ENCODE peak calls at places on chromosomes 5 and 9, in five cellular contexts. Y is HEK293T, G is GM12878, N is HepG2, Z is H1. L is an unnamed sample.

GRCh38 chr5:118044169-118044568 is 944.2 kb downstream of the DTWD2 start:
- DNase-seq in Y (no peak), G (no peak), N (no peak), Z (no peak), L (no peak)

GRCh38 chr9:70484232-70485130 is 70.0 kb upstream of the KLF9 start:
- DNase-seq in Y (peak; percentile 76), G (no peak), N (peak; percentile 59), Z (peak; percentile 5), L (peak; percentile 51)

GRCh38 chr5:178330791-178331404 is 98.3 kb upstream of the PHYKPL start:
- DNase-seq in Y (no peak), G (no peak), N (no peak), Z (no peak), L (no peak)

GRCh38 chr9:2849943-2850342 is 6.0 kb upstream of the PUM3 start:
- DNase-seq in Y (no peak), G (no peak), N (no peak), Z (no peak), L (no peak)

GRCh38 chr9:93646640-93647178 is 70.3 kb downstream of the PHF2 start:
- DNase-seq in Y (no peak), G (no peak), N (no peak), Z (no peak), L (no peak)

GRCh38 chr9:137405677-137406081 is 17.3 kb downstream of the EXD3 start:
- DNase-seq in Y (no peak), G (no peak), N (no peak), Z (no peak), L (no peak)

GRCh38 chr9:87883990-87884389 is 1.3 kb downstream of the SPATA31E1 start:
- DNase-seq in Y (peak; percentile 49), G (no peak), N (no peak), Z (no peak), L (peak; percentile 44)

GRCh38 chr5:16782227-16782626 is 153.9 kb downstream of the MYO10 start:
- DNase-seq in Y (no peak), G (no peak), N (no peak), Z (no peak), L (no peak)

GRCh38 chr5:170263906-170264305 is 31.1 kb downstream of the C5orf58 start:
- DNase-seq in Y (no peak), G (no peak), N (no peak), Z (no peak), L (no peak)

GRCh38 chr9:16879416-16879815 is 8.9 kb upstream of the BNC2 start:
- DNase-seq in Y (no peak), G (no peak), N (no peak), Z (no peak), L (no peak)

GRCh38 chr5:108681079-108681921 is 66.4 kb upstream of the FER start:
- DNase-seq in Y (peak; percentile 46), G (peak; percentile 67), N (peak; percentile 50), Z (no peak), L (peak; percentile 32)

GRCh38 chr9:137748741-137749140 is 128.8 kb upstream of the CACNA1B start:
- DNase-seq in Y (no peak), G (no peak), N (no peak), Z (no peak), L (no peak)

GRCh38 chr9:2729003-2729402 is 11.7 kb downstream of the KCNV2 start:
- DNase-seq in Y (no peak), G (no peak), N (no peak), Z (no peak), L (no peak)

GRCh38 chr5:74294231-74294705 is 346.3 kb downstream of the ENC1 start:
- DNase-seq in Y (no peak), G (peak; percentile 82), N (no peak), Z (no peak), L (no peak)

GRCh38 chr5:134493461-134494055 is 31.9 kb upstream of the JADE2 start:
- DNase-seq in Y (no peak), G (no peak), N (no peak), Z (no peak), L (no peak)

GRCh38 chr5:2591777-2592453 is 159.6 kb downstream of the IRX2 start:
- DNase-seq in Y (no peak), G (no peak), N (no peak), Z (no peak), L (no peak)

GRCh38 chr9:113261917-113262671 is 13.3 kb downstream of the CDC26 start:
- DNase-seq in Y (no peak), G (no peak), N (peak; percentile 35), Z (no peak), L (no peak)

GRCh38 chr5:123610665-123611406 is 98.9 kb downstream of the CSNK1G3 start:
- DNase-seq in Y (peak; percentile 35), G (peak; percentile 17), N (peak; percentile 54), Z (no peak), L (peak; percentile 27)

GRCh38 chr9:99356512-99356971 is 134.5 kb downstream of the SEC61B start:
- DNase-seq in Y (no peak), G (no peak), N (no peak), Z (no peak), L (no peak)

GRCh38 chr9:116644099-116644688 is 42.9 kb upstream of the TRIM32 start:
- DNase-seq in Y (no peak), G (no peak), N (no peak), Z (no peak), L (no peak)

GRCh38 chr9:16275795-16276624 is 594.5 kb downstream of the BNC2 start:
- DNase-seq in Y (no peak), G (no peak), N (no peak), Z (no peak), L (no peak)

GRCh38 chr5:71748360-71748759 is 29.3 kb downstream of the CARTPT start:
- DNase-seq in Y (no peak), G (no peak), N (no peak), Z (no peak), L (no peak)

GRCh38 chr5:5330723-5331530 is 91.5 kb upstream of the ICE1 start:
- DNase-seq in Y (no peak), G (no peak), N (no peak), Z (no peak), L (no peak)

GRCh38 chr5:96775689-96776088 is 32.1 kb downstream of the ERAP1 start:
- DNase-seq in Y (no peak), G (no peak), N (no peak), Z (no peak), L (no peak)

GRCh38 chr5:58240286-58240685 is 219.6 kb downstream of the PLK2 start:
- DNase-seq in Y (no peak), G (no peak), N (no peak), Z (no peak), L (no peak)

GRCh38 chr9:120532475-120532874 is 47.5 kb downstream of the CDK5RAP2 start:
- DNase-seq in Y (no peak), G (no peak), N (no peak), Z (no peak), L (no peak)

GRCh38 chr9:81108391-81108790 is 581.0 kb downstream of the TLE1 start:
- DNase-seq in Y (no peak), G (no peak), N (no peak), Z (no peak), L (no peak)

GRCh38 chr9:96557921-96558320 is 61.7 kb downstream of the CDC14B start:
- DNase-seq in Y (no peak), G (no peak), N (no peak), Z (no peak), L (no peak)

GRCh38 chr9:34551751-34552605 is 29.2 kb upstream of the ENHO start:
- DNase-seq in Y (no peak), G (no peak), N (no peak), Z (no peak), L (no peak)

GRCh38 chr5:173923236-173924104 is 35.3 kb downstream of the CPEB4 start:
- DNase-seq in Y (no peak), G (no peak), N (no peak), Z (no peak), L (no peak)
- TF ChIP-seq SUZ12 in Y (no peak), G (no peak), N (no peak), Z (no peak), L (no peak)

DNA sequence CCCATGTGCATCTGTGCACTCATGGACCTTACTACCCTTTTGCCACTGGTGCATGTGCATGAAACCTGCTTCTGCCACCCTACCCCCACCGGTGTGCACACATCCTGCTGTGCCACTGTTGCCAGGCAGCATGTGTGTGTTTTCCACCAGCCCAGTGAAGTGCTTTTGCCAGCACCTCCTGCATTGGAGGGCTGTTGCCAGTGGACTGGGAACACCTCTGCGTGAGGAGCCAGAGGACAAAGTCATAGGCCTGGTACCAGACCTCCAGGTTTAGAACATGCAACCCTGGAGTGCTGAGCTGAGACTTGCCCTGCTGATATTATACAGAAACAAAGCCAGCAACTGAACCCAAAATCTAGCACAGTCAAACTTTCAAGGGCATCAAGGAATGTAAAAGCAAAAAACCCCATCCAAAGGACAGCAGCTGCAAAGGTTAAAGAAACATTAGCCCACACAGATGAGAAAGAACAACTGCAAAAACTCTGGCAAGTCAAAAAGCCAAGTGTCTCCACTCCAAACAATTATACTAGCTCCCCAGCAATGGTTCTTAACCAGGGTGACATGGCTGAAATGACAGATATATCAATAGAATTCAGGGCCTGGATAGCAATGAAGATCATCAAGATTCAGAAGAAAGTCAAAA is 70.6 kb upstream of the PTPN3 start:
- DNase-seq in Y (no peak), G (no peak), N (no peak), Z (no peak), L (no peak)
- TF ChIP-seq SUZ12 in Y (no peak), G (no peak), N (no peak), Z (no peak), L (no peak)

GRCh38 chr5:112594060-112594850 is 143.4 kb upstream of the APC start:
- DNase-seq in Y (no peak), G (no peak), N (no peak), Z (no peak), L (no peak)
- TF ChIP-seq SUZ12 in Y (no peak), G (no peak), N (no peak), Z (no peak), L (no peak)

GRCh38 chr5:177065480-177065879 is 21.2 kb upstream of the FGFR4 start:
- DNase-seq in Y (no peak), G (no peak), N (no peak), Z (no peak), L (no peak)

GRCh38 chr5:177067491-177067890 is 19.2 kb upstream of the FGFR4 start:
- DNase-seq in Y (no peak), G (no peak), N (no peak), Z (no peak), L (no peak)

GRCh38 chr5:177064500-177065277 is 22.0 kb upstream of the FGFR4 start:
- DNase-seq in Y (no peak), G (no peak), N (no peak), Z (no peak), L (no peak)

GRCh38 chr5:177070536-177071191 is 16.1 kb upstream of the FGFR4 start:
- DNase-seq in Y (no peak), G (peak; percentile 2), N (no peak), Z (no peak), L (no peak)

GRCh38 chr5:177066227-177066626 is 20.5 kb upstream of the FGFR4 start:
- DNase-seq in Y (no peak), G (no peak), N (no peak), Z (no peak), L (no peak)
- TF ChIP-seq SUZ12 in Y (no peak), G (no peak), N (no peak), Z (no peak), L (no peak)

GRCh38 chr9:32644698-32645097 is 9.2 kb upstream of the TAF1L start:
- DNase-seq in Y (no peak), G (no peak), N (no peak), Z (no peak), L (no peak)
- TF ChIP-seq SUZ12 in Y (no peak), G (no peak), N (no peak), Z (no peak), L (no peak)